ENCODE peak calls at places on chromosomes 16 and 17, in nine cellular contexts. N is fibroblast of lung, R is GM12865, Z is sigmoid colon, J is AG09309, W is fibroblast of pulmonary artery, V is right lobe of liver, L is MCF 10A, F is GM06990. Y is an unnamed sample.
A peak's percentile ranks its signal among the peaks of the same experiment; 100 is the strongest.

GRCh38 chr16:68689921-68690320 is 44.8 kb downstream of the CDH3 start:
- DNase-seq in N (no peak), R (no peak), Z (no peak), J (no peak), W (no peak), V (no peak), L (no peak), F (no peak), Y (no peak)

GRCh38 chr16:13561276-13561675 is 358.7 kb upstream of the ERCC4 start:
- DNase-seq in N (no peak), R (no peak), Z (no peak), J (no peak), W (no peak), V (no peak), L (no peak), F (no peak), Y (no peak)

GRCh38 chr17:66567234-66568170 is 265.1 kb downstream of the PRKCA start:
- DNase-seq in N (peak; percentile 85), R (peak; percentile 78), Z (peak; percentile 87), J (peak; percentile 57), W (peak; percentile 90), V (peak; percentile 85), L (peak; percentile 83), F (peak; percentile 28), Y (peak; percentile 59)

GRCh38 chr17:79716183-79716797 is 14.5 kb upstream of the ENPP7 start:
- DNase-seq in N (no peak), R (no peak), Z (no peak), J (no peak), W (no peak), V (no peak), L (no peak), F (no peak), Y (no peak)

GRCh38 chr16:80583466-80583865 is 42.7 kb downstream of the DYNLRB2 start:
- DNase-seq in N (peak; percentile 34), R (peak; percentile 68), Z (no peak), J (peak; percentile 45), W (peak; percentile 42), V (peak; percentile 32), L (peak; percentile 71), F (peak; percentile 46), Y (no peak)

GRCh38 chr17:17682293-17682736 is 1.1 kb downstream of the RAI1 start:
- DNase-seq in N (no peak), R (peak; percentile 82), Z (peak; percentile 84), J (no peak), W (no peak), V (peak; percentile 75), L (no peak), F (peak; percentile 86), Y (peak; percentile 84)

GRCh38 chr17:2395258-2396170 is 5.3 kb downstream of the MNT start:
- DNase-seq in N (no peak), R (peak; percentile 31), Z (peak; percentile 72), J (no peak), W (peak; percentile 36), V (no peak), L (no peak), F (no peak), Y (no peak)

GRCh38 chr17:41103896-41104295 is 1.3 kb upstream of the KRTAP4-9 start:
- DNase-seq in N (no peak), R (no peak), Z (no peak), J (no peak), W (no peak), V (no peak), L (no peak), F (no peak), Y (no peak)

GRCh38 chr17:73052923-73053322 is 39.6 kb downstream of the SLC39A11 start:
- DNase-seq in N (no peak), R (no peak), Z (no peak), J (no peak), W (no peak), V (no peak), L (no peak), F (no peak), Y (no peak)

GRCh38 chr17:77141846-77142449 is 1.2 kb downstream of the SEC14L1 start:
- DNase-seq in N (no peak), R (no peak), Z (peak; percentile 24), J (no peak), W (no peak), V (no peak), L (peak; percentile 41), F (no peak), Y (no peak)

GRCh38 chr17:41308251-41308917 is 725 bp downstream of the KRTAP16-1 start:
- DNase-seq in N (no peak), R (peak; percentile 57), Z (no peak), J (no peak), W (no peak), V (no peak), L (no peak), F (no peak), Y (no peak)

GRCh38 chr17:76554131-76554530 is 14.3 kb downstream of the PRCD start:
- DNase-seq in N (no peak), R (no peak), Z (no peak), J (no peak), W (no peak), V (no peak), L (no peak), F (no peak), Y (no peak)

GRCh38 chr16:69820926-69821541 is 58.9 kb downstream of the WWP2 start:
- DNase-seq in N (peak; percentile 66), R (no peak), Z (no peak), J (peak; percentile 37), W (peak; percentile 6), V (no peak), L (no peak), F (no peak), Y (no peak)

GRCh38 chr16:54923055-54923473 is 7.6 kb upstream of the IRX5 start:
- DNase-seq in N (no peak), R (no peak), Z (no peak), J (no peak), W (no peak), V (no peak), L (peak; percentile 44), F (no peak), Y (no peak)

DNA sequence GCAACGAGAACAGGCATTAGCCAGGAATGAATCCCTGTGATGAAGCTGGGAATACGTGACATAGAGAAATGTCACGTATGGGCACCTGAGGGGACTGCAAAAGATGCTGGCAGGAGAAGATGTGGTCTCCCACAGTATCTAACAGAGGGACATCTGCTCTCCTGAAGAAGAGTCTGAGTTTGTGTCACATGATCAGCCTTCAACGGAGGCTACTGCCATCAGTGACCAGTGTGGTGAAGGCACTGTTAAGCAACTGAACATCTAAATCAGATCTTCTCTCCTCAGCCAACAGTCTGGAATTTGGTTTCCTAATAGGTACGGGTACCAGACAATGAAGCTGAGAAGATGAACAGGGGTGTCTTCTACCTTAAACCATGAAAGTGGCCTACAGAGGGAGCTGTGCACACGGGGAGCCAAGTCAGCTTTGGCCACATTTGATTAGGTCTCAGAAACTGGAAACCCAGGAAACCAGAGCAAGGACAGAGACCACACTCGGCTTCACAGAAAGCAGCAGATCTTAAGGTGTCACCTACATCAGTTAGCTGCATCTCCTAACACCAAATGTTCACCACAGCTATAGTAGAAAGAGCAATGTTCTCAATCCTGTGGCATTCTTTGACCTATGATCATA is 41.8 kb downstream of the BRD7 start:
- DNase-seq in N (peak; percentile 31), R (peak; percentile 88), Z (no peak), J (no peak), W (peak; percentile 30), V (no peak), L (peak; percentile 54), F (no peak), Y (peak; percentile 34)
- TF ChIP-seq CTCF in N (peak; percentile 58), R (peak; percentile 74), Z (no peak), J (peak; percentile 67), W (peak; percentile 60), V (peak; percentile 54), L (peak; percentile 29), F (peak; percentile 81), Y (peak; percentile 74)

GRCh38 chr16:50464325-50465290 is 83.6 kb upstream of the NKD1 start:
- DNase-seq in N (no peak), R (no peak), Z (peak; percentile 28), J (no peak), W (no peak), V (no peak), L (no peak), F (no peak), Y (no peak)
- TF ChIP-seq CTCF in N (no peak), R (peak; percentile 5), Z (no peak), J (no peak), W (no peak), V (no peak), L (peak; percentile 8), F (no peak), Y (no peak)

GRCh38 chr17:19321481-19322128 is 40.9 kb downstream of the B9D1 start:
- DNase-seq in N (no peak), R (no peak), Z (peak; percentile 57), J (no peak), W (no peak), V (peak; percentile 6), L (no peak), F (no peak), Y (no peak)
- TF ChIP-seq CTCF in N (peak; percentile 12), R (peak; percentile 5), Z (no peak), J (peak; percentile 16), W (peak; percentile 32), V (no peak), L (no peak), F (peak; percentile 3), Y (no peak)

GRCh38 chr16:50692644-50692998 is 785 bp upstream of the NOD2 start:
- DNase-seq in N (no peak), R (no peak), Z (no peak), J (no peak), W (no peak), V (no peak), L (no peak), F (no peak), Y (no peak)

GRCh38 chr16:50694206-50694605 is 800 bp downstream of the NOD2 start:
- DNase-seq in N (no peak), R (peak; percentile 43), Z (no peak), J (no peak), W (no peak), V (no peak), L (no peak), F (peak; percentile 45), Y (peak; percentile 64)

GRCh38 chr16:50695017-50696000 is 1.9 kb downstream of the NOD2 start:
- DNase-seq in N (no peak), R (no peak), Z (no peak), J (no peak), W (no peak), V (peak; percentile 70), L (no peak), F (no peak), Y (no peak)

GRCh38 chr16:50696126-50696525 is 2.7 kb downstream of the NOD2 start:
- DNase-seq in N (no peak), R (peak; percentile 51), Z (no peak), J (no peak), W (no peak), V (no peak), L (no peak), F (peak; percentile 42), Y (peak; percentile 57)

DNA sequence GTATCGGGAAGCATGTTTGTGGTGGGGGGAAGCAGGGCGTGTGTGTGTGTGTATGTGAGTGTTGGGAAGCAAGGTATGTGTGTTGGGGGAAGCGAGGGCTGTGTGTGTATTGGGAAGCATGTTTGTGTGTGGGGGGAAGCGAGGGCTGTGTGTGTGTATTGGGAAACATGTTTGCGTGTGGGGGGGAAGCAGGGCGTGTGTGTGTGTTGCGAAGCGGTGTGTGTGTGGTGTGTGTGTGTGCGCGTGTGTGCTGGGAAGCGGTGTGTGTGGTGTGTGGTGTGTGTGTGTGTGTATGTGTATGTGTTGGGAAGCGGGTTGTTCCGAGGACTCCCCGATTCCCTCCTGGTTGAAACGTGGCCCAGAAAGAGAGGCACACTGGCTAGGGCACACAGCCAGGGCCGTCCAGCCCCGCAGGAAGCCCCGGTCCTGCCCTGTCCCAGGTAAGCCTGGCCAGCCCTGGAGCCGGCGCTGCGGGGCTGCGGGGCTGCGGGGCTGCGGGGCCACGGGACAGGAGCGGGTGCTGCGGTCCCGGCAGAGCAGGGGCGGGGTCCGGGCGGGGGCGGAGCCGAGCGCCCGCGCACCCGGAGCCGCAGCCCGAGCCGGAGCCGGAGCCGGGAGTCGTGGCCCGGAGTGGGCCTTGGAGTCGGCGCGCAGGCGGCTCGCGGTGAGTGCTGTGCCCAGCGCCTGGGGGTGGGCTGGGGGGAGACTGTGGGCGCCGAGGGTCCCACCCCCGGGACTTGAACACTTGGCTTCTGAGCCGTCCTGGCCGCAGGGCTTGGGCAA is at the start of gene NOD2:
- DNase-seq in N (no peak), R (peak; percentile 32), Z (no peak), J (no peak), W (no peak), V (peak; percentile 53), L (no peak), F (peak; percentile 59), Y (peak; percentile 80)
- TF ChIP-seq CTCF in N (no peak), R (no peak), Z (no peak), J (no peak), W (no peak), V (no peak), L (no peak), F (no peak), Y (no peak)